ENCODE peak calls at places on chromosomes 3 and 15, in nine cellular contexts. C is fibroblast of the aortic adventitia, M is BJ, X is astrocyte, A is PC-3, S is A549, O is brain microvascular endothelial cell, U is cardiac muscle cell, B is GM23338. J is an unnamed sample.

GRCh38 chr3:128427872-128428822 is 38.5 kb downstream of the DNAJB8 start:
- DNase-seq in C (no peak), M (no peak), X (no peak), A (no peak), S (no peak), O (no peak), U (no peak), B (no peak), J (no peak)

GRCh38 chr3:111531446-111531845 is 10.6 kb upstream of the CD96 start:
- DNase-seq in C (peak; percentile 68), M (no peak), X (peak; percentile 62), A (peak; percentile 23), S (no peak), O (peak; percentile 33), U (no peak), B (no peak), J (no peak)

GRCh38 chr3:38311474-38311873 is 29.4 kb downstream of the SLC22A14 start:
- DNase-seq in C (no peak), M (no peak), X (no peak), A (no peak), S (no peak), O (no peak), U (no peak), B (no peak), J (no peak)

GRCh38 chr3:124256156-124256555 is 264.2 kb upstream of the ROPN1 start:
- DNase-seq in C (no peak), M (no peak), X (no peak), A (peak; percentile 25), S (no peak), O (no peak), U (no peak), B (peak; percentile 45), J (no peak)

GRCh38 chr3:152069871-152070270 is 196.4 kb downstream of the SUCNR1 start:
- DNase-seq in C (peak; percentile 16), M (no peak), X (peak; percentile 53), A (peak; percentile 84), S (no peak), O (no peak), U (no peak), B (no peak), J (peak; percentile 13)

GRCh38 chr3:13850161-13850945 is 29.5 kb downstream of the WNT7A start:
- DNase-seq in C (peak; percentile 6), M (peak; percentile 0), X (peak; percentile 12), A (peak; percentile 98), S (peak; percentile 61), O (no peak), U (peak; percentile 23), B (peak; percentile 53), J (no peak)

GRCh38 chr3:14772533-14773138 is 46.1 kb upstream of the FGD5 start:
- DNase-seq in C (no peak), M (no peak), X (no peak), A (no peak), S (no peak), O (no peak), U (no peak), B (no peak), J (no peak)

GRCh38 chr15:29053006-29053405 is 167.2 kb downstream of the APBA2 start:
- DNase-seq in C (no peak), M (no peak), X (no peak), A (no peak), S (no peak), O (no peak), U (no peak), B (no peak), J (no peak)

GRCh38 chr15:48710952-48711495 is 65.5 kb upstream of the FBN1 start:
- DNase-seq in C (no peak), M (no peak), X (peak; percentile 18), A (no peak), S (no peak), O (no peak), U (no peak), B (peak; percentile 9), J (peak; percentile 56)

GRCh38 chr15:34318277-34319079 is 19.1 kb downstream of the SLC12A6 start:
- DNase-seq in C (peak; percentile 77), M (no peak), X (peak; percentile 45), A (peak; percentile 63), S (peak; percentile 70), O (no peak), U (peak; percentile 77), B (peak; percentile 76), J (peak; percentile 74)

GRCh38 chr3:134527037-134527436 is 41.2 kb downstream of the CEP63 start:
- DNase-seq in C (no peak), M (no peak), X (no peak), A (no peak), S (no peak), O (no peak), U (no peak), B (peak; percentile 73), J (peak; percentile 16)

GRCh38 chr15:83471307-83471866 is 24.2 kb downstream of the SH3GL3 start:
- DNase-seq in C (no peak), M (no peak), X (no peak), A (peak; percentile 10), S (no peak), O (no peak), U (no peak), B (no peak), J (no peak)

GRCh38 chr3:19065027-19065426 is 83.3 kb upstream of the KCNH8 start:
- DNase-seq in C (no peak), M (no peak), X (no peak), A (peak; percentile 14), S (no peak), O (no peak), U (peak; percentile 42), B (peak; percentile 59), J (no peak)

GRCh38 chr15:51069983-51070382 is 24.7 kb downstream of the TNFAIP8L3 start:
- DNase-seq in C (no peak), M (no peak), X (no peak), A (no peak), S (no peak), O (no peak), U (no peak), B (no peak), J (no peak)

GRCh38 chr3:107545680-107546120 is 22.9 kb downstream of the BBX start:
- DNase-seq in C (peak; percentile 10), M (no peak), X (peak; percentile 49), A (no peak), S (no peak), O (peak; percentile 8), U (no peak), B (no peak), J (peak; percentile 42)

GRCh38 chr15:63977102-63977501 is 69.2 kb downstream of the DAPK2 start:
- DNase-seq in C (no peak), M (no peak), X (no peak), A (no peak), S (no peak), O (no peak), U (no peak), B (no peak), J (no peak)

GRCh38 chr3:149393355-149394165 is 16.1 kb upstream of the TM4SF1 start:
- DNase-seq in C (peak; percentile 85), M (no peak), X (peak; percentile 59), A (peak; percentile 84), S (peak; percentile 71), O (peak; percentile 84), U (peak; percentile 78), B (peak; percentile 88), J (peak; percentile 93)

GRCh38 chr15:67479781-67480180 is 41.1 kb upstream of the C15orf61 start:
- DNase-seq in C (peak; percentile 25), M (no peak), X (no peak), A (no peak), S (no peak), O (no peak), U (no peak), B (no peak), J (peak; percentile 11)

GRCh38 chr3:35932995-35933394 is 293.7 kb downstream of the ARPP21 start:
- DNase-seq in C (peak; percentile 97), M (peak; percentile 57), X (peak; percentile 92), A (peak; percentile 98), S (peak; percentile 8), O (peak; percentile 97), U (peak; percentile 21), B (no peak), J (peak; percentile 92)

GRCh38 chr15:94286581-94286980 is 55.2 kb downstream of the MCTP2 start:
- DNase-seq in C (no peak), M (no peak), X (no peak), A (no peak), S (no peak), O (no peak), U (no peak), B (no peak), J (no peak)
- TF ChIP-seq CTCF in C (no peak), M (no peak), X (no peak), A (no peak), S (no peak), O (no peak), U (no peak), B (no peak), J (no peak)

DNA sequence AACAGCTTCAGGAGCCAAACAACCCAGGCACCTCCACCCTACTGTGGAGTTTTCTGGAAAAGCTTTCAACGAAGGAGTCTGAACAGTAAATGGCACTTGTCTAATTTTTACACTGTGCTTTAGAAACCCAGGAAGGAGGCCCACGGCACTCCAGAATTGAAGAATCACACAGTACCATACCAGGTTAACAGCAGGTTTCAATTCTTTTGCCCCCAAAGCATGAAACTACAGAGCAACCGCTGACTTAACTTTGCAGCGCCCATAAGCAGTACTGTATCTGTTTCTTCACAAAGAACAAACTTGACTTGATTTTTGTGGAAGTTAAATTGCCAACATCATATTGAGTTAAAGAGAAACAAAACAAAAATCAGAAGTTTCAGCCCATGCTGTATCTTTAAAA is 456.5 kb downstream of the FOXP1 start:
- DNase-seq in C (no peak), M (no peak), X (no peak), A (no peak), S (no peak), O (no peak), U (no peak), B (no peak), J (no peak)
- H3K4me3 ChIP-seq in C (peak overlapping the region; percentile 36), M (no peak overlapping the region), X (peak overlapping the region; percentile 41), A (no peak overlapping the region), S (no peak overlapping the region), O (no peak overlapping the region), U (no peak overlapping the region), B (no peak overlapping the region), J (peak overlapping the region; percentile 68)

DNA sequence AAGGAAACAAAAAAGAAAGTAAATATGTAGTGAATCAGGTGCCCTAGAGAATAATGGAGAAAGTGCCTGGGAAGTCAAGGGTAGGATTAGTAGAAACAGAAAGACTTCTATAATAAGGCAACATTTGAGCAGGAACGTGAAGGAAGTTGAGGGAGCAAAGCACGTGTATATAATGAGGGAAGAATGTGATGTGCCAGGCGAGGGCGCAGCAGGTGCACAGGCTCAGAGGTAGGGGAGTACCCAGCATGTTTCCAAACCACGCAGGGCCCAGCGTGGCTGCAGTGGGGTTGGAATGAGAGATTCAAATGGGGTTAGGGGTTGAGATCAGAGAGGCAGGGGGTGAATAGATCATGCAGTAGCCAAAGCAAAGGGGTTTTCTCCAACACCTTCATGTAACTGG is 91.9 kb upstream of the VGLL4 start:
- DNase-seq in C (no peak), M (no peak), X (no peak), A (no peak), S (no peak), O (no peak), U (no peak), B (no peak), J (no peak)
- TF ChIP-seq CTCF in C (no peak), M (no peak), X (no peak), A (peak; percentile 33), S (no peak), O (no peak), U (no peak), B (no peak), J (no peak)

GRCh38 chr15:70526974-70527325 is 236.4 kb downstream of the UACA start:
- DNase-seq in C (no peak), M (no peak), X (no peak), A (no peak), S (no peak), O (no peak), U (no peak), B (no peak), J (no peak)
- H3K4me3 ChIP-seq in C (no peak overlapping the region), M (no peak overlapping the region), X (peak overlapping the region; percentile 26), A (peak overlapping the region; percentile 34), S (peak overlapping the region; percentile 4), O (peak overlapping the region; percentile 39), U (no peak overlapping the region), B (no peak overlapping the region), J (peak overlapping the region; percentile 35)

J was measured in choroid plexus epithelial cell.